ENCODE peak calls at places on chromosomes 12 and 14, in ten cellular contexts. One of them, this sample, is unnamed.

GRCh38 chr14:73289729-73290128 is 52.4 kb downstream of the PAPLN start:
- DNase-seq in glutamatergic neuron: no peak
- DNase-seq in AG10803: peak
- DNase-seq in Right ventricle myocardium superior: no peak
- DNase-seq in A549: no peak
- DNase-seq in IMR-90: peak
- DNase-seq in HEK293T: no peak
- DNase-seq in CD8-positive, alpha-beta T cell: no peak
- DNase-seq in CD14-positive monocyte: no peak
- DNase-seq in fibroblast of pulmonary artery: no peak
- DNase-seq in this sample: no peak

GRCh38 chr14:91892918-91893527 is 25.7 kb upstream of the TC2N start:
- DNase-seq in HEK293T: peak
- DNase-seq in AG10803: no peak
- DNase-seq in fibroblast of pulmonary artery: no peak
- DNase-seq in glutamatergic neuron: peak
- DNase-seq in IMR-90: no peak
- DNase-seq in Right ventricle myocardium superior: no peak
- DNase-seq in CD14-positive monocyte: no peak
- DNase-seq in A549: peak
- DNase-seq in CD8-positive, alpha-beta T cell: no peak
- DNase-seq in this sample: peak

GRCh38 chr14:86826641-86827040 is 1166.3 kb downstream of the GALC start:
- DNase-seq in HEK293T: no peak
- DNase-seq in AG10803: no peak
- DNase-seq in CD8-positive, alpha-beta T cell: no peak
- DNase-seq in A549: no peak
- DNase-seq in fibroblast of pulmonary artery: no peak
- DNase-seq in CD14-positive monocyte: no peak
- DNase-seq in glutamatergic neuron: no peak
- DNase-seq in Right ventricle myocardium superior: no peak
- DNase-seq in IMR-90: peak
- DNase-seq in this sample: no peak

GRCh38 chr12:51085757-51086156 is 2.4 kb upstream of the CSRNP2 start:
- DNase-seq in CD8-positive, alpha-beta T cell: no peak
- DNase-seq in CD14-positive monocyte: no peak
- DNase-seq in AG10803: no peak
- DNase-seq in Right ventricle myocardium superior: no peak
- DNase-seq in fibroblast of pulmonary artery: no peak
- DNase-seq in IMR-90: no peak
- DNase-seq in glutamatergic neuron: no peak
- DNase-seq in A549: no peak
- DNase-seq in HEK293T: no peak
- DNase-seq in this sample: no peak

GRCh38 chr12:47561746-47562145 is 144.1 kb downstream of the RPAP3 start:
- DNase-seq in fibroblast of pulmonary artery: no peak
- DNase-seq in A549: no peak
- DNase-seq in AG10803: peak
- DNase-seq in IMR-90: no peak
- DNase-seq in HEK293T: no peak
- DNase-seq in CD8-positive, alpha-beta T cell: no peak
- DNase-seq in glutamatergic neuron: no peak
- DNase-seq in CD14-positive monocyte: no peak
- DNase-seq in Right ventricle myocardium superior: no peak
- DNase-seq in this sample: no peak

GRCh38 chr14:58785741-58786140 is 148.0 kb downstream of the DACT1 start:
- DNase-seq in HEK293T: no peak
- DNase-seq in AG10803: no peak
- DNase-seq in IMR-90: no peak
- DNase-seq in Right ventricle myocardium superior: no peak
- DNase-seq in CD8-positive, alpha-beta T cell: no peak
- DNase-seq in A549: no peak
- DNase-seq in glutamatergic neuron: no peak
- DNase-seq in fibroblast of pulmonary artery: no peak
- DNase-seq in CD14-positive monocyte: no peak
- DNase-seq in this sample: no peak

GRCh38 chr12:3279832-3280231 is 202.7 kb downstream of the TSPAN9 start:
- DNase-seq in AG10803: no peak
- DNase-seq in glutamatergic neuron: no peak
- DNase-seq in Right ventricle myocardium superior: no peak
- DNase-seq in fibroblast of pulmonary artery: no peak
- DNase-seq in HEK293T: no peak
- DNase-seq in IMR-90: no peak
- DNase-seq in CD8-positive, alpha-beta T cell: no peak
- DNase-seq in CD14-positive monocyte: no peak
- DNase-seq in A549: no peak
- DNase-seq in this sample: no peak

GRCh38 chr14:105144231-105144665 is 24.3 kb downstream of the JAG2 start:
- DNase-seq in A549: no peak
- DNase-seq in HEK293T: no peak
- DNase-seq in CD8-positive, alpha-beta T cell: no peak
- DNase-seq in Right ventricle myocardium superior: peak
- DNase-seq in glutamatergic neuron: no peak
- DNase-seq in CD14-positive monocyte: no peak
- DNase-seq in fibroblast of pulmonary artery: no peak
- DNase-seq in AG10803: no peak
- DNase-seq in IMR-90: no peak
- DNase-seq in this sample: no peak

GRCh38 chr12:52249041-52249461 is 16.0 kb downstream of the KRT7 start:
- DNase-seq in IMR-90: no peak
- DNase-seq in fibroblast of pulmonary artery: no peak
- DNase-seq in Right ventricle myocardium superior: peak
- DNase-seq in CD8-positive, alpha-beta T cell: no peak
- DNase-seq in HEK293T: no peak
- DNase-seq in AG10803: peak
- DNase-seq in CD14-positive monocyte: no peak
- DNase-seq in A549: no peak
- DNase-seq in glutamatergic neuron: no peak
- DNase-seq in this sample: no peak

GRCh38 chr14:32329146-32329545 is at the start of gene AKAP6:
- DNase-seq in CD8-positive, alpha-beta T cell: no peak
- DNase-seq in HEK293T: no peak
- DNase-seq in IMR-90: no peak
- DNase-seq in glutamatergic neuron: peak
- DNase-seq in Right ventricle myocardium superior: no peak
- DNase-seq in A549: no peak
- DNase-seq in CD14-positive monocyte: no peak
- DNase-seq in fibroblast of pulmonary artery: no peak
- DNase-seq in AG10803: peak
- DNase-seq in this sample: peak

GRCh38 chr14:103199141-103199540 is 75.9 kb downstream of the TNFAIP2 start:
- DNase-seq in IMR-90: peak
- DNase-seq in glutamatergic neuron: no peak
- DNase-seq in Right ventricle myocardium superior: no peak
- DNase-seq in HEK293T: no peak
- DNase-seq in AG10803: peak
- DNase-seq in A549: no peak
- DNase-seq in fibroblast of pulmonary artery: peak
- DNase-seq in CD14-positive monocyte: no peak
- DNase-seq in CD8-positive, alpha-beta T cell: no peak
- DNase-seq in this sample: no peak

GRCh38 chr14:85195872-85196477 is 334.0 kb upstream of the FLRT2 start:
- DNase-seq in A549: peak
- DNase-seq in HEK293T: peak
- DNase-seq in Right ventricle myocardium superior: no peak
- DNase-seq in glutamatergic neuron: no peak
- DNase-seq in IMR-90: peak
- DNase-seq in CD8-positive, alpha-beta T cell: no peak
- DNase-seq in AG10803: peak
- DNase-seq in CD14-positive monocyte: no peak
- DNase-seq in fibroblast of pulmonary artery: peak
- DNase-seq in this sample: peak

GRCh38 chr14:102736956-102737355 is 40.3 kb upstream of the TRAF3 start:
- DNase-seq in glutamatergic neuron: no peak
- DNase-seq in IMR-90: no peak
- DNase-seq in AG10803: no peak
- DNase-seq in Right ventricle myocardium superior: no peak
- DNase-seq in CD8-positive, alpha-beta T cell: no peak
- DNase-seq in CD14-positive monocyte: no peak
- DNase-seq in A549: no peak
- DNase-seq in HEK293T: no peak
- DNase-seq in fibroblast of pulmonary artery: no peak
- DNase-seq in this sample: no peak

GRCh38 chr12:31999692-32000091 is 40.5 kb downstream of the RESF1 start:
- DNase-seq in HEK293T: no peak
- DNase-seq in CD14-positive monocyte: no peak
- DNase-seq in CD8-positive, alpha-beta T cell: no peak
- DNase-seq in AG10803: no peak
- DNase-seq in glutamatergic neuron: no peak
- DNase-seq in fibroblast of pulmonary artery: no peak
- DNase-seq in IMR-90: peak
- DNase-seq in Right ventricle myocardium superior: no peak
- DNase-seq in A549: no peak
- DNase-seq in this sample: no peak

GRCh38 chr14:68111733-68112270 is 292.2 kb downstream of the RAD51B start:
- DNase-seq in CD8-positive, alpha-beta T cell: no peak
- DNase-seq in Right ventricle myocardium superior: no peak
- DNase-seq in HEK293T: no peak
- DNase-seq in A549: no peak
- DNase-seq in glutamatergic neuron: no peak
- DNase-seq in IMR-90: no peak
- DNase-seq in fibroblast of pulmonary artery: no peak
- DNase-seq in AG10803: no peak
- DNase-seq in CD14-positive monocyte: no peak
- DNase-seq in this sample: no peak

GRCh38 chr14:88380405-88380804 is 5.1 kb upstream of the SPATA7 start:
- DNase-seq in glutamatergic neuron: no peak
- DNase-seq in CD8-positive, alpha-beta T cell: no peak
- DNase-seq in IMR-90: peak
- DNase-seq in CD14-positive monocyte: no peak
- DNase-seq in Right ventricle myocardium superior: no peak
- DNase-seq in A549: peak
- DNase-seq in HEK293T: no peak
- DNase-seq in AG10803: peak
- DNase-seq in fibroblast of pulmonary artery: peak
- DNase-seq in this sample: peak

GRCh38 chr14:103889313-103890051 is 38.8 kb upstream of the TDRD9 start:
- DNase-seq in AG10803: peak
- DNase-seq in HEK293T: no peak
- DNase-seq in IMR-90: peak
- DNase-seq in CD14-positive monocyte: no peak
- DNase-seq in fibroblast of pulmonary artery: peak
- DNase-seq in CD8-positive, alpha-beta T cell: no peak
- DNase-seq in A549: no peak
- DNase-seq in glutamatergic neuron: no peak
- DNase-seq in Right ventricle myocardium superior: no peak
- DNase-seq in this sample: peak

GRCh38 chr12:3469711-3470110 is 21.3 kb upstream of the PRMT8 start:
- DNase-seq in IMR-90: no peak
- DNase-seq in AG10803: no peak
- DNase-seq in HEK293T: no peak
- DNase-seq in CD14-positive monocyte: no peak
- DNase-seq in glutamatergic neuron: no peak
- DNase-seq in CD8-positive, alpha-beta T cell: no peak
- DNase-seq in Right ventricle myocardium superior: no peak
- DNase-seq in A549: no peak
- DNase-seq in fibroblast of pulmonary artery: no peak
- DNase-seq in this sample: no peak

GRCh38 chr12:84201976-84202375 is 710.6 kb downstream of the SLC6A15 start:
- DNase-seq in AG10803: no peak
- DNase-seq in HEK293T: no peak
- DNase-seq in CD8-positive, alpha-beta T cell: no peak
- DNase-seq in fibroblast of pulmonary artery: no peak
- DNase-seq in A549: no peak
- DNase-seq in Right ventricle myocardium superior: no peak
- DNase-seq in CD14-positive monocyte: no peak
- DNase-seq in glutamatergic neuron: peak
- DNase-seq in IMR-90: peak
- DNase-seq in this sample: no peak

GRCh38 chr12:66111605-66112004 is 18.9 kb downstream of the LLPH start:
- DNase-seq in glutamatergic neuron: no peak
- DNase-seq in HEK293T: no peak
- DNase-seq in AG10803: peak
- DNase-seq in CD8-positive, alpha-beta T cell: no peak
- DNase-seq in IMR-90: no peak
- DNase-seq in Right ventricle myocardium superior: no peak
- DNase-seq in A549: no peak
- DNase-seq in CD14-positive monocyte: no peak
- DNase-seq in fibroblast of pulmonary artery: peak
- DNase-seq in this sample: no peak

GRCh38 chr12:75041481-75041880 is 168.2 kb downstream of the KCNC2 start:
- DNase-seq in fibroblast of pulmonary artery: no peak
- DNase-seq in CD8-positive, alpha-beta T cell: no peak
- DNase-seq in AG10803: no peak
- DNase-seq in HEK293T: no peak
- DNase-seq in Right ventricle myocardium superior: no peak
- DNase-seq in IMR-90: no peak
- DNase-seq in glutamatergic neuron: no peak
- DNase-seq in A549: no peak
- DNase-seq in CD14-positive monocyte: no peak
- DNase-seq in this sample: no peak

GRCh38 chr14:39406560-39406959 is 25.7 kb downstream of the FBXO33 start:
- DNase-seq in A549: no peak
- DNase-seq in CD14-positive monocyte: no peak
- DNase-seq in glutamatergic neuron: no peak
- DNase-seq in fibroblast of pulmonary artery: no peak
- DNase-seq in Right ventricle myocardium superior: no peak
- DNase-seq in CD8-positive, alpha-beta T cell: no peak
- DNase-seq in AG10803: peak
- DNase-seq in HEK293T: no peak
- DNase-seq in IMR-90: no peak
- DNase-seq in this sample: no peak